ENCODE peak calls at places on chromosomes 2 and 18, in four cellular contexts. One of them, this sample, is unnamed.

GRCh38 chr2:44596537-44597320 is 235.0 kb downstream of the CAMKMT start:
- DNase-seq in K562: no peak
- DNase-seq in HCT116: no peak
- DNase-seq in H1: no peak
- DNase-seq in this sample: peak

GRCh38 chr2:201267278-201268030 is 7.1 kb downstream of the CASP8 start:
- DNase-seq in K562: no peak
- DNase-seq in HCT116: no peak
- DNase-seq in H1: no peak
- DNase-seq in this sample: no peak

GRCh38 chr2:120397362-120397811 is 51.5 kb downstream of the INHBB start:
- DNase-seq in K562: no peak
- DNase-seq in HCT116: no peak
- DNase-seq in H1: peak
- DNase-seq in this sample: no peak

GRCh38 chr2:205435970-205436369 is 246.3 kb upstream of the NRP2 start:
- DNase-seq in K562: no peak
- DNase-seq in HCT116: no peak
- DNase-seq in H1: no peak
- DNase-seq in this sample: no peak

GRCh38 chr2:102717308-102718018 is 44.4 kb upstream of the TMEM182 start:
- DNase-seq in K562: no peak
- DNase-seq in HCT116: no peak
- DNase-seq in H1: no peak
- DNase-seq in this sample: no peak

GRCh38 chr2:74002515-74003391 is 18.0 kb downstream of the TET3 start:
- DNase-seq in K562: peak
- DNase-seq in HCT116: no peak
- DNase-seq in H1: peak
- DNase-seq in this sample: no peak

GRCh38 chr2:239313776-239314175 is 87.0 kb downstream of the HDAC4 start:
- DNase-seq in K562: no peak
- DNase-seq in HCT116: no peak
- DNase-seq in H1: peak
- DNase-seq in this sample: no peak

GRCh38 chr2:53575606-53576360 is 191.8 kb upstream of the CHAC2 start:
- DNase-seq in K562: no peak
- DNase-seq in HCT116: no peak
- DNase-seq in H1: no peak
- DNase-seq in this sample: no peak

GRCh38 chr2:46802665-46803550 is 112.7 kb downstream of the MCFD2 start:
- DNase-seq in K562: no peak
- DNase-seq in HCT116: no peak
- DNase-seq in H1: no peak
- DNase-seq in this sample: no peak

GRCh38 chr2:128622371-128622770 is 303.7 kb upstream of the HS6ST1 start:
- DNase-seq in K562: no peak
- DNase-seq in HCT116: no peak
- DNase-seq in H1: no peak
- DNase-seq in this sample: no peak

GRCh38 chr2:66574701-66575624 is 140.0 kb downstream of the MEIS1 start:
- DNase-seq in K562: peak
- DNase-seq in HCT116: no peak
- DNase-seq in H1: peak
- DNase-seq in this sample: no peak

GRCh38 chr2:6637329-6637728 is 228.4 kb downstream of the CMPK2 start:
- DNase-seq in K562: no peak
- DNase-seq in HCT116: no peak
- DNase-seq in H1: no peak
- DNase-seq in this sample: no peak

GRCh38 chr18:48222118-48222517 is 187.1 kb downstream of the ZBTB7C start:
- DNase-seq in K562: no peak
- DNase-seq in HCT116: no peak
- DNase-seq in H1: no peak
- DNase-seq in this sample: peak

GRCh38 chr2:136065384-136065783 is 52.6 kb downstream of the CXCR4 start:
- DNase-seq in K562: no peak
- DNase-seq in HCT116: no peak
- DNase-seq in H1: no peak
- DNase-seq in this sample: no peak

GRCh38 chr2:11681722-11682589 is 12.0 kb upstream of the NTSR2 start:
- DNase-seq in K562: peak
- DNase-seq in HCT116: peak
- DNase-seq in H1: peak
- DNase-seq in this sample: no peak

GRCh38 chr2:239275037-239275685 is 125.7 kb downstream of the HDAC4 start:
- DNase-seq in K562: peak
- DNase-seq in HCT116: peak
- DNase-seq in H1: no peak
- DNase-seq in this sample: no peak

GRCh38 chr18:37464287-37464686 is 101.3 kb downstream of the CELF4 start:
- DNase-seq in K562: no peak
- DNase-seq in HCT116: no peak
- DNase-seq in H1: no peak
- DNase-seq in this sample: no peak

GRCh38 chr2:217108086-217108485 is 248.2 kb upstream of the TNP1 start:
- DNase-seq in K562: no peak
- DNase-seq in HCT116: no peak
- DNase-seq in H1: no peak
- DNase-seq in this sample: no peak

GRCh38 chr2:59484673-59485072 is 1068.8 kb downstream of the BCL11A start:
- DNase-seq in K562: no peak
- DNase-seq in HCT116: no peak
- DNase-seq in H1: no peak
- DNase-seq in this sample: no peak

GRCh38 chr2:28713582-28714292 is 37.9 kb upstream of the PPP1CB start:
- DNase-seq in K562: no peak
- DNase-seq in HCT116: no peak
- DNase-seq in H1: no peak
- DNase-seq in this sample: no peak

GRCh38 chr2:50613161-50613560 is 418.8 kb downstream of the NRXN1 start:
- DNase-seq in K562: no peak
- DNase-seq in HCT116: no peak
- DNase-seq in H1: no peak
- DNase-seq in this sample: no peak

GRCh38 chr2:232999354-232999753 is 13.7 kb downstream of the NGEF start:
- DNase-seq in K562: peak
- DNase-seq in HCT116: no peak
- DNase-seq in H1: no peak
- DNase-seq in this sample: no peak

GRCh38 chr2:127510073-127510472 is 16.2 kb downstream of the IWS1 start:
- DNase-seq in K562: no peak
- DNase-seq in HCT116: no peak
- DNase-seq in H1: no peak
- DNase-seq in this sample: no peak

GRCh38 chr2:149049142-149049541 is 10.6 kb downstream of the LYPD6B start:
- DNase-seq in K562: no peak
- DNase-seq in HCT116: no peak
- DNase-seq in H1: no peak
- DNase-seq in this sample: no peak

GRCh38 chr2:137383391-137383790 is 580.9 kb upstream of the HNMT start:
- DNase-seq in K562: no peak
- DNase-seq in HCT116: no peak
- DNase-seq in H1: no peak
- DNase-seq in this sample: no peak

GRCh38 chr2:36780231-36780808 is 83.8 kb downstream of the VIT start:
- DNase-seq in K562: peak
- DNase-seq in HCT116: peak
- DNase-seq in H1: no peak
- DNase-seq in this sample: peak

GRCh38 chr2:106130251-106130998 is 63.7 kb downstream of the UXS1 start:
- DNase-seq in K562: no peak
- DNase-seq in HCT116: no peak
- DNase-seq in H1: peak
- DNase-seq in this sample: no peak

GRCh38 chr2:215378045-215378444 is 57.8 kb downstream of the FN1 start:
- DNase-seq in K562: no peak
- DNase-seq in HCT116: no peak
- DNase-seq in H1: no peak
- DNase-seq in this sample: no peak

GRCh38 chr2:147352294-147352693 is 492.5 kb upstream of the ACVR2A start:
- DNase-seq in K562: no peak
- DNase-seq in HCT116: no peak
- DNase-seq in H1: no peak
- DNase-seq in this sample: no peak

GRCh38 chr2:116117845-116118244 is 1675.4 kb downstream of the DPP10 start:
- DNase-seq in K562: no peak
- DNase-seq in HCT116: no peak
- DNase-seq in H1: no peak
- DNase-seq in this sample: no peak

GRCh38 chr2:28643911-28644334 is 107.7 kb upstream of the PPP1CB start:
- DNase-seq in K562: no peak
- DNase-seq in HCT116: no peak
- DNase-seq in H1: no peak
- DNase-seq in this sample: no peak

GRCh38 chr2:160581035-160581434 is 87.4 kb upstream of the RBMS1 start:
- DNase-seq in K562: no peak
- DNase-seq in HCT116: no peak
- DNase-seq in H1: no peak
- DNase-seq in this sample: no peak

GRCh38 chr2:160581448-160581847 is 87.8 kb upstream of the RBMS1 start:
- DNase-seq in K562: no peak
- DNase-seq in HCT116: no peak
- DNase-seq in H1: no peak
- DNase-seq in this sample: no peak

GRCh38 chr2:160583162-160583522 is 89.5 kb upstream of the RBMS1 start:
- DNase-seq in K562: no peak
- DNase-seq in HCT116: no peak
- DNase-seq in H1: no peak
- DNase-seq in this sample: no peak

GRCh38 chr2:160583823-160584537 is 90.4 kb upstream of the RBMS1 start:
- DNase-seq in K562: no peak
- DNase-seq in HCT116: no peak
- DNase-seq in H1: no peak
- DNase-seq in this sample: no peak

DNA sequence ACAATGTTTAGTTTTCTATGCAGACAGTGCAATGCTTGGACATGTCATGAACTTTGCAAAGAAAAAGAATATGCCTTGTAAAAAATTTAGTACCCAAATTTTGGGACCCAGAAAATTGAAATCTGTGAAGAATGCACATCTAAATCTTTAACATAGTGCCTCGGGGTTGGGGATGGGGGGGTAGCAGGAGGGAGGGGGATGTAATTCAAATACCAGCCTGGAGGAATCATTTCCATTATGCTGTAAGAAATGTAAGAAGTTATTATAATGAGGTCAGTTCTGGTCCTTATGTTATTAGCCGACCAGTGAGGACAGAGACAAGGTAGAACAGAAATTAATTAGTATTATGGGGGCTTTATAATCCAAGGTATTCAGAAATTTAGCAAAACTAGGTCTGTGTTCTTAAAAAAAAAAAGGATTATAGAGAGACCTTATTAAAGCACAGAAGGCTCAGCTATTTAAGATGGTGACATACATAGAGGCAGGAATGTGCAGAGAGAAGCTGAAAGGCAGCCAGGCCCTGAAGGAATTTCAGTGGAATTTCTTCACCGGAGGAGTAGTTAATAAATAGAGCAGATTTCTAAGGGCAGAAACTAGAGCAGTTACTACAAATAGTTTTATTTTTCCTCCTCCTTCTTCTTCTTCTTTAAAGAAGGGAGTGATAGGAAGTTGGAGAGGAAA is 89.0 kb upstream of the RBMS1 start:
- DNase-seq in K562: no peak
- DNase-seq in HCT116: no peak
- DNase-seq in H1: no peak
- DNase-seq in this sample: no peak
- TF ChIP-seq RAD21 in K562: no peak
- TF ChIP-seq RAD21 in HCT116: no peak
- TF ChIP-seq RAD21 in H1: no peak
- TF ChIP-seq RAD21 in this sample: no peak

GRCh38 chr18:389658-390357 is 110.7 kb downstream of the COLEC12 start:
- DNase-seq in K562: no peak
- DNase-seq in HCT116: no peak
- DNase-seq in H1: no peak
- DNase-seq in this sample: peak
- TF ChIP-seq JUND in K562: no peak
- TF ChIP-seq JUND in HCT116: no peak
- TF ChIP-seq JUND in H1: no peak
- TF ChIP-seq JUND in this sample: no peak

DNA sequence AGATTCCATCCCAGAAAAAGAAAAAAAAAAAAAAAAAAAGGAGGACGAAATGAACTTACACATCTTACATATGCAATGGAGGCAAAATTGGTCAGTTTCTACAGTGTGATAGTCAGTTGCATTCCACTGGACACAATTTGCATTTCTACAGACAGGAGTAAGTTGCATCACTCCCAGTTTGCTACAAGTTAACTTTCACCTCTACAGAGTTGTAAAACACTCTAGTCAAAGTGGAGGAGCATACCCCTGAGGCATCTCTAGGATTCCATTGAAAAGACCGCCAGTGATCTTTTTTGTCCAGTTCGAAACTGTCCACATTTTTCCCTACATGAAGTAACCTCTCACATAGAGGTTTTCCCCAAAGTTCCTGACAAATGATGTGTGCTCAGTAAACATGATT is 202.8 kb downstream of the VAPA start:
- DNase-seq in K562: no peak
- DNase-seq in HCT116: no peak
- DNase-seq in H1: no peak
- DNase-seq in this sample: no peak
- TF ChIP-seq RAD21 in K562: no peak
- TF ChIP-seq RAD21 in HCT116: no peak
- TF ChIP-seq RAD21 in H1: no peak
- TF ChIP-seq RAD21 in this sample: no peak

DNA sequence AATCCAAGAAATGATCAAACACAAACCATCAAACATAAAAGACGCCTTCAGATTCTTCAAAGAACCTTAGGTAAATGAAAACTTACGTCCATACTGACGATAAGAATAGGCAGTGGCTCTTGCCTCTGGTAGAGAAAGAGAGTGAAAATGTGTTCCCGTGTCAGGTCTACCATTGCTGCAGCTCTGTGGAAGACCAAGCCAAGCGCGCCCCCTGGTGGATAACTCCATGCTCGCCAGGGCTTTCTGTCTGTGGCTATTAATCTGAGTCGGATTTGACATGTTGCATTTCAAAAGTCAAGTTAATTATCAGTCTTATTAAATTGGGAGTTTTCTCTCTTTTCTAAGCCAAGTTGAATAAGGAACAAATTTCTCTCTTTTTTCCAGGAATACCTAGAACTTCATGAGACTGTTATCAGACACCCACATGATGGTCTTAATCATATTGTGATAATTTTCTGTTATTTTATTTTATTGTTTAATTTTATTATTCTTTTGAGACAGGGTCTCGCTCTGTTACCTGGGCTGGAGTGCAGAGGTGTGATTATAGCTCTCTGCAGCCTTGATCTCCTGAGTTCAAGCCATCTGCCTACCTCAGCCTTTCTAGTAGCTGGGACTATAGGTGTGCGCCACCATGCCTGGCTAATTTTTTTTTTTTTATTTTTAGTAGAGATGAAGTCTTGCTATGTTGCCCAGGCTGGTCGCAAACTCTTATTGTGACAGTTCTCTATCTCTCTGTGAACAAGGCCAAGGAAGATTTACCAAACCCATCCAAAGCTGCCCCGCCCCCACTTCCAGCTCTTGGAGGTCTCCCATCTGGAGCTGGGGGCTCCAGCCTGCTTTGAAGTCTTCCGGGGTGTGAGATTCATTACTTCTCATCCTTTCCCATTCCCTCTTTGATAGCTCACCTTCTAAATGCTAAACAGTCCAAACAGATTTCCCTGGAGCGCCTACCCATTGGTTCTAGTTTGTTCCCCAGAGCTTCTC is 15.8 kb upstream of the ZAP70 start:
- DNase-seq in K562: peak
- DNase-seq in HCT116: peak
- DNase-seq in H1: peak
- DNase-seq in this sample: peak
- TF ChIP-seq JUND in K562: no peak
- TF ChIP-seq JUND in HCT116: no peak
- TF ChIP-seq JUND in H1: no peak
- TF ChIP-seq JUND in this sample: no peak